ENCODE peak calls at places on chromosomes 2 and 18, in six cellular contexts. One of them, this sample, is unnamed.

GRCh38 chr2:234995332-234996007 is 43.7 kb downstream of the SH3BP4 start:
- DNase-seq in AG10803: no peak
- DNase-seq in kidney: peak; percentile 75
- DNase-seq in AG04450: no peak
- DNase-seq in pancreas: no peak
- DNase-seq in adrenal gland: no peak
- DNase-seq in this sample: no peak

GRCh38 chr2:101736861-101737291 is 39.4 kb downstream of the MAP4K4 start:
- DNase-seq in AG10803: peak; percentile 66
- DNase-seq in pancreas: no peak
- DNase-seq in adrenal gland: peak; percentile 29
- DNase-seq in kidney: no peak
- DNase-seq in AG04450: no peak
- DNase-seq in this sample: peak; percentile 87

GRCh38 chr2:231611273-231612198 is 18.9 kb downstream of the TEX44 start:
- DNase-seq in pancreas: peak; percentile 55
- DNase-seq in AG10803: peak; percentile 25
- DNase-seq in adrenal gland: peak; percentile 88
- DNase-seq in kidney: no peak
- DNase-seq in AG04450: no peak
- DNase-seq in this sample: peak; percentile 84

GRCh38 chr2:148658807-148659722 is 14.5 kb downstream of the EPC2 start:
- DNase-seq in pancreas: no peak
- DNase-seq in AG04450: peak; percentile 11
- DNase-seq in AG10803: peak; percentile 56
- DNase-seq in kidney: no peak
- DNase-seq in adrenal gland: no peak
- DNase-seq in this sample: peak; percentile 77

GRCh38 chr2:64627860-64628841 is 25.6 kb downstream of the SERTAD2 start:
- DNase-seq in pancreas: no peak
- DNase-seq in AG04450: no peak
- DNase-seq in kidney: no peak
- DNase-seq in AG10803: no peak
- DNase-seq in adrenal gland: no peak
- DNase-seq in this sample: no peak

GRCh38 chr18:56740645-56741044 is 89.5 kb downstream of the WDR7 start:
- DNase-seq in pancreas: no peak
- DNase-seq in adrenal gland: no peak
- DNase-seq in kidney: no peak
- DNase-seq in AG04450: no peak
- DNase-seq in AG10803: no peak
- DNase-seq in this sample: no peak

GRCh38 chr2:61005736-61006135 is 11.8 kb upstream of the PEX13 start:
- DNase-seq in AG10803: no peak
- DNase-seq in kidney: no peak
- DNase-seq in adrenal gland: no peak
- DNase-seq in AG04450: no peak
- DNase-seq in pancreas: no peak
- DNase-seq in this sample: no peak

GRCh38 chr2:212484563-212485080 is 54.0 kb downstream of the ERBB4 start:
- DNase-seq in AG04450: no peak
- DNase-seq in pancreas: no peak
- DNase-seq in AG10803: peak; percentile 29
- DNase-seq in kidney: no peak
- DNase-seq in adrenal gland: no peak
- DNase-seq in this sample: peak; percentile 12

GRCh38 chr2:134406716-134407115 is 152.8 kb downstream of the MGAT5 start:
- DNase-seq in adrenal gland: no peak
- DNase-seq in pancreas: no peak
- DNase-seq in AG04450: no peak
- DNase-seq in kidney: no peak
- DNase-seq in AG10803: no peak
- DNase-seq in this sample: no peak

GRCh38 chr2:72579595-72580180 is 246.1 kb downstream of the EXOC6B start:
- DNase-seq in AG10803: peak; percentile 66
- DNase-seq in pancreas: no peak
- DNase-seq in adrenal gland: no peak
- DNase-seq in kidney: no peak
- DNase-seq in AG04450: peak; percentile 11
- DNase-seq in this sample: peak; percentile 64

GRCh38 chr2:38037757-38038615 is 38.0 kb downstream of the CYP1B1 start:
- DNase-seq in AG10803: peak; percentile 54
- DNase-seq in pancreas: no peak
- DNase-seq in adrenal gland: peak; percentile 16
- DNase-seq in kidney: peak; percentile 88
- DNase-seq in AG04450: no peak
- DNase-seq in this sample: peak; percentile 77

GRCh38 chr18:47560693-47561092 is 309.2 kb upstream of the SKOR2 start:
- DNase-seq in adrenal gland: no peak
- DNase-seq in AG10803: no peak
- DNase-seq in AG04450: no peak
- DNase-seq in kidney: no peak
- DNase-seq in pancreas: no peak
- DNase-seq in this sample: no peak

GRCh38 chr2:43539991-43540860 is 55.6 kb downstream of the THADA start:
- DNase-seq in adrenal gland: peak; percentile 83
- DNase-seq in pancreas: peak; percentile 79
- DNase-seq in AG04450: peak; percentile 72
- DNase-seq in kidney: peak; percentile 63
- DNase-seq in AG10803: peak; percentile 100
- DNase-seq in this sample: peak; percentile 100

GRCh38 chr2:16943279-16943958 is 277.8 kb upstream of the CYRIA start:
- DNase-seq in AG10803: no peak
- DNase-seq in adrenal gland: no peak
- DNase-seq in pancreas: peak; percentile 46
- DNase-seq in kidney: no peak
- DNase-seq in AG04450: no peak
- DNase-seq in this sample: no peak

GRCh38 chr18:48843596-48843995 is 107.2 kb downstream of the SMAD7 start:
- DNase-seq in AG04450: no peak
- DNase-seq in kidney: no peak
- DNase-seq in AG10803: no peak
- DNase-seq in adrenal gland: no peak
- DNase-seq in pancreas: no peak
- DNase-seq in this sample: no peak

GRCh38 chr2:98708396-98709186 is 22.3 kb downstream of the MGAT4A start:
- DNase-seq in kidney: no peak
- DNase-seq in adrenal gland: no peak
- DNase-seq in AG04450: no peak
- DNase-seq in pancreas: no peak
- DNase-seq in AG10803: no peak
- DNase-seq in this sample: no peak

GRCh38 chr2:206176128-206176527 is 16.4 kb downstream of the EEF1B2 start:
- DNase-seq in kidney: no peak
- DNase-seq in AG04450: no peak
- DNase-seq in pancreas: no peak
- DNase-seq in adrenal gland: no peak
- DNase-seq in AG10803: peak; percentile 50
- DNase-seq in this sample: peak; percentile 23

GRCh38 chr18:76589866-76590265 is 94.8 kb upstream of the ZNF516 start:
- DNase-seq in adrenal gland: no peak
- DNase-seq in AG04450: no peak
- DNase-seq in AG10803: no peak
- DNase-seq in kidney: no peak
- DNase-seq in pancreas: no peak
- DNase-seq in this sample: no peak

GRCh38 chr2:181058378-181059269 is 78.2 kb downstream of the UBE2E3 start:
- DNase-seq in pancreas: peak; percentile 12
- DNase-seq in kidney: no peak
- DNase-seq in AG04450: no peak
- DNase-seq in AG10803: peak; percentile 31
- DNase-seq in adrenal gland: peak; percentile 27
- DNase-seq in this sample: peak; percentile 62

GRCh38 chr2:202721621-202722020 is 86.9 kb downstream of the FAM117B start:
- DNase-seq in adrenal gland: peak; percentile 42
- DNase-seq in AG10803: peak; percentile 29
- DNase-seq in kidney: no peak
- DNase-seq in pancreas: no peak
- DNase-seq in AG04450: peak; percentile 43
- DNase-seq in this sample: peak; percentile 6

GRCh38 chr2:32632089-32632488 is 4.2 kb downstream of the TTC27 start:
- DNase-seq in kidney: no peak
- DNase-seq in AG10803: peak; percentile 18
- DNase-seq in pancreas: no peak
- DNase-seq in adrenal gland: no peak
- DNase-seq in AG04450: no peak
- DNase-seq in this sample: peak; percentile 65

GRCh38 chr2:74032909-74033261 is 48.2 kb downstream of the TET3 start:
- DNase-seq in AG04450: no peak
- DNase-seq in pancreas: no peak
- DNase-seq in adrenal gland: no peak
- DNase-seq in kidney: no peak
- DNase-seq in AG10803: no peak
- DNase-seq in this sample: no peak

GRCh38 chr2:52810460-52810859 is 957.1 kb upstream of the CHAC2 start:
- DNase-seq in kidney: no peak
- DNase-seq in pancreas: no peak
- DNase-seq in adrenal gland: no peak
- DNase-seq in AG04450: no peak
- DNase-seq in AG10803: peak; percentile 8
- DNase-seq in this sample: peak; percentile 33

GRCh38 chr2:179751184-179751809 is 110.1 kb downstream of the ZNF385B start:
- DNase-seq in AG10803: peak; percentile 44
- DNase-seq in pancreas: no peak
- DNase-seq in AG04450: no peak
- DNase-seq in adrenal gland: no peak
- DNase-seq in kidney: no peak
- DNase-seq in this sample: peak; percentile 58

GRCh38 chr18:5600376-5601071 is 56.7 kb upstream of the EPB41L3 start:
- DNase-seq in AG04450: no peak
- DNase-seq in kidney: no peak
- DNase-seq in pancreas: no peak
- DNase-seq in AG10803: peak; percentile 20
- DNase-seq in adrenal gland: no peak
- DNase-seq in this sample: peak; percentile 45

GRCh38 chr18:31482051-31482450 is 15.9 kb upstream of the DSG2 start:
- DNase-seq in pancreas: no peak
- DNase-seq in adrenal gland: no peak
- DNase-seq in AG04450: no peak
- DNase-seq in kidney: no peak
- DNase-seq in AG10803: no peak
- DNase-seq in this sample: no peak

GRCh38 chr18:76491801-76492668 is 3.0 kb downstream of the ZNF516 start:
- DNase-seq in pancreas: peak; percentile 47
- DNase-seq in adrenal gland: peak; percentile 66
- DNase-seq in AG04450: no peak
- DNase-seq in AG10803: no peak
- DNase-seq in kidney: no peak
- DNase-seq in this sample: peak; percentile 39

DNA sequence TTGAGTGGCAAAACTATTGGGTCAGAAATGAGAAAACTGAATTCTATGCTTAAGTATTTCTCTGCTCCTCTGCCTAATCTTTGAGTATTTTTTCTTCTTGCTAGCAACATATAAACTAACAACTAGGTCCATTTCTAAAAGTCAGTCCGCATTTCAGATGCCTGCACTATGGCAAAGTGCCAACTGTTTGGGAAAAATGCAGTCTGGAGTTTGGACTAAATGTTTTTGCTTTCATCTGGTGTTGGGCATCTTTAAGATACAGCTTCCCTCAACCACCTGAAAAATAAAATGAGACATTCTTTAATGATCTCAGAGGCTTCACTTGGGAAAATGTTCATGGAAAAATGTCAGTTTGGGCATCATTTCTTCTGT is 300.3 kb downstream of the XIRP2 start:
- DNase-seq in AG04450: no peak
- DNase-seq in adrenal gland: no peak
- DNase-seq in pancreas: peak; percentile 19
- DNase-seq in kidney: no peak
- DNase-seq in AG10803: no peak
- DNase-seq in this sample: no peak
- H3K4me3 ChIP-seq in AG04450: no peak overlapping the region
- H3K4me3 ChIP-seq in adrenal gland: no peak overlapping the region
- H3K4me3 ChIP-seq in pancreas: no peak overlapping the region
- H3K4me3 ChIP-seq in kidney: no peak overlapping the region
- H3K4me3 ChIP-seq in AG10803: no peak overlapping the region
- H3K4me3 ChIP-seq in this sample: no peak overlapping the region

GRCh38 chr18:37566479-37567060 is 972 bp upstream of the CELF4 start:
- DNase-seq in kidney: no peak
- DNase-seq in pancreas: no peak
- DNase-seq in AG10803: no peak
- DNase-seq in adrenal gland: no peak
- DNase-seq in AG04450: no peak
- DNase-seq in this sample: no peak
- H3K4me3 ChIP-seq in kidney: no peak overlapping the region
- H3K4me3 ChIP-seq in pancreas: peak overlapping the region; percentile 53
- H3K4me3 ChIP-seq in AG10803: peak overlapping the region; percentile 41
- H3K4me3 ChIP-seq in adrenal gland: peak overlapping the region; percentile 60
- H3K4me3 ChIP-seq in AG04450: peak overlapping the region; percentile 25
- H3K4me3 ChIP-seq in this sample: no peak overlapping the region

GRCh38 chr2:44807344-44808025 is 134.0 kb upstream of the SIX3 start:
- DNase-seq in kidney: no peak
- DNase-seq in AG04450: no peak
- DNase-seq in pancreas: no peak
- DNase-seq in adrenal gland: no peak
- DNase-seq in AG10803: no peak
- DNase-seq in this sample: no peak
- H3K4me3 ChIP-seq in kidney: no peak overlapping the region
- H3K4me3 ChIP-seq in AG04450: no peak overlapping the region
- H3K4me3 ChIP-seq in pancreas: no peak overlapping the region
- H3K4me3 ChIP-seq in adrenal gland: no peak overlapping the region
- H3K4me3 ChIP-seq in AG10803: no peak overlapping the region
- H3K4me3 ChIP-seq in this sample: no peak overlapping the region

GRCh38 chr18:79071037-79071960 is 2.1 kb downstream of the ATP9B start:
- DNase-seq in kidney: no peak
- DNase-seq in AG10803: no peak
- DNase-seq in pancreas: no peak
- DNase-seq in adrenal gland: no peak
- DNase-seq in AG04450: no peak
- DNase-seq in this sample: no peak

GRCh38 chr18:79069792-79070151 is 578 bp downstream of the ATP9B start:
- DNase-seq in adrenal gland: no peak
- DNase-seq in AG04450: no peak
- DNase-seq in kidney: no peak
- DNase-seq in AG10803: no peak
- DNase-seq in pancreas: no peak
- DNase-seq in this sample: peak; percentile 10

GRCh38 chr18:79068299-79068945 is 772 bp upstream of the ATP9B start:
- DNase-seq in AG04450: no peak
- DNase-seq in adrenal gland: peak; percentile 26
- DNase-seq in AG10803: peak; percentile 16
- DNase-seq in kidney: no peak
- DNase-seq in pancreas: no peak
- DNase-seq in this sample: peak; percentile 15

GRCh38 chr18:79068946-79069791 is at the start of gene ATP9B:
- DNase-seq in AG04450: peak; percentile 97
- DNase-seq in kidney: peak; percentile 100
- DNase-seq in AG10803: peak; percentile 96
- DNase-seq in pancreas: peak; percentile 99
- DNase-seq in adrenal gland: peak; percentile 97
- DNase-seq in this sample: peak; percentile 96

DNA sequence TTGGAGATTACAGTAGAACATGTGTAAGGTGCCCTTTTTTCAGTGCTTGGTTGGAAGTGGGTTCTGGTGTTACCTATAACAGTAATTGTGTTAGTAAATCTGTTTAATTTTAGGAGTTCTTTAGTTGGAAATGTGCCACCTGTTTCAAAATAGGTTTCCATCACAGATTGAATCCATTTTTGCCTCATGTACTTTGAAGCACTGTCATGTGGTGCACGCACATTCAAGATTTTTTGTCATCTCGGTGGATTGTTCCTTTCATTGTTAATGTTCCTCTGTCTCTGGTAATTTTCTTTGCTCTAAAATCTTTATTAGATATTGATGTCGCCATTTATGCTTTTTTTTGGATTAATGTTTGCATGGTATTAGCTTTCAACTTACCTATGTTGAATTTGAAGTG is 1.3 kb downstream of the ATP9B start:
- DNase-seq in AG10803: no peak
- DNase-seq in adrenal gland: no peak
- DNase-seq in pancreas: no peak
- DNase-seq in AG04450: no peak
- DNase-seq in kidney: no peak
- DNase-seq in this sample: peak; percentile 2
- H3K4me3 ChIP-seq in AG10803: peak overlapping the region; percentile 77
- H3K4me3 ChIP-seq in adrenal gland: peak overlapping the region; percentile 82
- H3K4me3 ChIP-seq in pancreas: peak overlapping the region; percentile 99
- H3K4me3 ChIP-seq in AG04450: peak overlapping the region; percentile 80
- H3K4me3 ChIP-seq in kidney: peak overlapping the region; percentile 77
- H3K4me3 ChIP-seq in this sample: peak overlapping the region; percentile 84

This sample was measured in fibroblast of mammary gland.